ENCODE peak calls at places on chromosomes 16 and 17, in four cellular contexts. C is A549, X is GM23338, F is HepG2. J is an unnamed sample.
A peak's percentile ranks its signal among the peaks of the same experiment; 100 is the strongest.

GRCh38 chr17:73293480-73293911 is 18.3 kb downstream of the CDC42EP4 start:
- DNase-seq in C (no peak), F (no peak), X (no peak), J (no peak)

GRCh38 chr16:23290189-23291062 is 11.7 kb upstream of the SCNN1B start:
- DNase-seq in X (no peak), C (no peak), F (no peak), J (no peak)

GRCh38 chr17:57068707-57069106 is 16.3 kb upstream of the AKAP1 start:
- DNase-seq in F (no peak), X (no peak), C (no peak), J (no peak)

GRCh38 chr16:89700649-89701424 is 668 bp downstream of the SPATA2L start:
- DNase-seq in F (peak; percentile 60), C (peak; percentile 60), X (peak; percentile 81), J (no peak)

GRCh38 chr17:4849011-4849536 is 15.9 kb downstream of the MINK1 start:
- DNase-seq in C (peak; percentile 80), F (no peak), X (peak; percentile 65), J (no peak)

GRCh38 chr16:50821586-50821985 is 79.7 kb downstream of the CYLD start:
- DNase-seq in C (no peak), F (peak; percentile 37), X (peak; percentile 27), J (no peak)

GRCh38 chr16:17029602-17030350 is 441.0 kb downstream of the XYLT1 start:
- DNase-seq in X (no peak), F (no peak), C (no peak), J (no peak)

GRCh38 chr17:53336281-53336680 is 486.4 kb upstream of the KIF2B start:
- DNase-seq in X (no peak), F (no peak), C (no peak), J (no peak)

GRCh38 chr17:48160177-48160967 is 52.8 kb downstream of the SNX11 start:
- DNase-seq in F (no peak), C (no peak), X (peak; percentile 96), J (no peak)

GRCh38 chr17:74499992-74500391 is 31.3 kb downstream of the CD300LB start:
- DNase-seq in F (no peak), C (no peak), X (no peak), J (no peak)

GRCh38 chr17:61624951-61625350 is 33.9 kb upstream of the NACA2 start:
- DNase-seq in F (no peak), C (no peak), X (no peak), J (no peak)

GRCh38 chr16:56409195-56409594 is 16.1 kb downstream of the AMFR start:
- DNase-seq in C (peak; percentile 20), F (peak; percentile 61), X (no peak), J (peak; percentile 40)

GRCh38 chr16:65122974-65123845 is 1.3 kb upstream of the CDH11 start:
- DNase-seq in X (peak; percentile 59), C (no peak), F (no peak), J (no peak)

GRCh38 chr16:50635505-50636392 is 45.4 kb downstream of the SNX20 start:
- DNase-seq in C (no peak), F (no peak), X (peak; percentile 60), J (peak; percentile 44)

GRCh38 chr17:55883112-55883511 is 132.3 kb downstream of the PCTP start:
- DNase-seq in F (peak; percentile 9), X (peak; percentile 44), C (peak; percentile 3), J (no peak)

GRCh38 chr16:82470506-82471196 is 156.1 kb upstream of the CDH13 start:
- DNase-seq in F (peak; percentile 27), X (no peak), C (no peak), J (no peak)

GRCh38 chr16:28482026-28482425 is 9.8 kb downstream of the CLN3 start:
- DNase-seq in X (no peak), F (no peak), C (no peak), J (no peak)

GRCh38 chr16:69469807-69470561 is 45.6 kb downstream of the CYB5B start:
- DNase-seq in F (no peak), C (no peak), X (no peak), J (peak; percentile 42)

GRCh38 chr17:50898369-50899004 is 32.3 kb upstream of the TOB1 start:
- DNase-seq in C (no peak), X (no peak), F (no peak), J (no peak)
- TF ChIP-seq REST in C (no peak), X (no peak), F (no peak), J (no peak)

GRCh38 chr17:64150237-64151015 is 20.5 kb upstream of the ERN1 start:
- DNase-seq in C (no peak), F (peak; percentile 99), X (no peak), J (no peak)
- TF ChIP-seq REST in C (no peak), F (peak; percentile 81), X (no peak), J (no peak)

DNA sequence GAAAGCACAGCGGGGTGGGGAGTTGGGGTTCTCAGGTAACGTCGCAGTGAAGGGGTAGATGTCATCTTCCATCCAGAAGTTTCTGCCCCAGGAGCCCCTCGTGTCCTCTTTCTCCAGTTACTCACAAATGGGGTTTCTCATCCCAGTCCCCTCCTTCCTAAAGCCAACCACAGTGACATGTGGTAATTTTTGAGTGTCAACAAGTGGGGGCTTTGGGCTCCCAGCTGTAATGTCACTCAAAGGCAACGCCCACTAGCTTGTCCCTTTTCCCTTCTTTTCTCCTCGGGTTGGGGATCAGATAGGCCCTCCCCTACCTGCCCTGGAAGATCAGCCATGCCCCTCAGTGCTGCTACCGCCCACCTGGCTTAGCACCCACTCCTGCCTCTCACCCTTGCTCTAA is 14.4 kb downstream of the IRX5 start:
- DNase-seq in X (no peak), C (no peak), F (no peak), J (no peak)
- TF ChIP-seq REST in X (no peak), C (no peak), F (no peak), J (no peak)

DNA sequence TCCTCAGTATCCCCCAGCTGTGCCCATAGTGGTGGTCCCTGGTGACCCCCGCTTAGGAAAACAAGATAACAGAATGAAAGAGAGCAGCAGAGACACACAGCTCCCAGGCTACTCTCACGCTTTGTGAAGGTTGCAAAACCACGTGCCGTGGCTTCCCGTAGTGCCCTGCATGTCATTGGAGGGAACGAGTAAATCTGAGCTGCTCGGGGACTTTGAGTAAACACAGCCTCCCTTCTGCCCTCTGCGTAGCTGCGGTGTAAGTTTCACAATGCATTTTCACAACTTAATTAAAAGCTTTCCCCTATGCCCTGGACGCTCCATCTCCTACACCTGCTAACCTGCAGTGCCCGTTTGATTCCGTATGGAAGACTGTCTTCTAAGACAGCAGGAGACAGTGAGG is 116.2 kb upstream of the RCVRN start:
- DNase-seq in X (no peak), C (no peak), F (no peak), J (peak; percentile 63)
- TF ChIP-seq REST in X (no peak), C (no peak), F (no peak), J (no peak)

GRCh38 chr16:241866-242265 is 7.2 kb downstream of the FAM234A start:
- DNase-seq in X (no peak), C (no peak), F (no peak), J (no peak)

GRCh38 chr16:240559-240958 is 5.9 kb downstream of the FAM234A start:
- DNase-seq in X (no peak), C (no peak), F (no peak), J (no peak)

GRCh38 chr16:243348-243747 is 8.7 kb downstream of the FAM234A start:
- DNase-seq in X (no peak), C (no peak), F (no peak), J (no peak)

GRCh38 chr16:239948-240277 is 5.3 kb downstream of the FAM234A start:
- DNase-seq in F (peak; percentile 39), X (no peak), C (no peak), J (no peak)

GRCh38 chr16:242281-242680 is 7.7 kb downstream of the FAM234A start:
- DNase-seq in F (no peak), X (no peak), C (no peak), J (no peak)
- TF ChIP-seq REST in F (no peak), X (no peak), C (no peak), J (no peak)

GRCh38 chr16:77432264-77432663 is 2.6 kb downstream of the ADAMTS18 start:
- DNase-seq in F (no peak), C (no peak), X (no peak), J (no peak)

GRCh38 chr16:77434022-77434364 is 841 bp downstream of the ADAMTS18 start:
- DNase-seq in X (no peak), F (no peak), C (no peak), J (no peak)

GRCh38 chr16:77430360-77430759 is 4.5 kb downstream of the ADAMTS18 start:
- DNase-seq in X (no peak), C (no peak), F (no peak), J (no peak)

GRCh38 chr16:77433146-77433545 is 1.7 kb downstream of the ADAMTS18 start:
- DNase-seq in F (no peak), C (no peak), X (no peak), J (no peak)

DNA sequence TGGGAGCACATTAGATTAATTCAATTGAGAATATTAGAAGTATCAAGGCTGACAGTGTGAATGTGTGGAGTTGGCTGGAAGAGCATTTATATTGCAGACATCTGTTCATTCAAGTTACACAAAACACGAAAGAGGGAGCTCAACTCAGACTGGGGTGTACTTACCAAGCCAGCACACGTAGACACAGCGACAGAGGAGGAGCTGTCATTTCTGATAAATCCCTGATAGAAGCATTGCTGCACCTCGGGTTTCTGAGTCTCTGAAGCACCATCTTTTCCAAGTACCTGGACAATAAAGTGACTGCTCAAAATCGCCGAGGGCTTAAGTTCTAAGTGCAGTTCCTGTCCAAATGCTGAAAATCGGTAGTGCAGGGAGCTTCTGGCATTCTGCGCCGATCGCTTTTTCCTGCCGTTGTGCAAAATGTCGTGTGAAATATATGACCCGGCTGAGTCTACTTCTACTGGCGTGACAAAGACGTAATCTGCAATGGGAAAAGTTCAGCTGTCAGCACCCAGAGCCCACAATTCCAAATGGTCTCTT is 3.6 kb downstream of the ADAMTS18 start:
- DNase-seq in X (no peak), F (no peak), C (no peak), J (no peak)
- TF ChIP-seq REST in X (peak; percentile 35), F (no peak), C (peak; percentile 48), J (peak; percentile 63)

GRCh38 chr17:78144146-78144719 is 2.0 kb upstream of the C17orf99 start:
- DNase-seq in F (no peak), X (no peak), C (no peak), J (peak; percentile 95)
- TF ChIP-seq REST in F (no peak), X (no peak), C (no peak), J (no peak)

GRCh38 chr16:72976047-72976746 is 71.7 kb downstream of the ZFHX3 start:
- DNase-seq in F (peak; percentile 54), X (no peak), C (no peak), J (no peak)
- TF ChIP-seq REST in F (peak; percentile 18), X (no peak), C (peak; percentile 31), J (peak; percentile 34)

GRCh38 chr17:42109086-42109485 is 3.4 kb downstream of the DHX58 start:
- DNase-seq in C (no peak), X (no peak), F (no peak), J (no peak)

GRCh38 chr17:42110301-42111264 is 1.9 kb downstream of the DHX58 start:
- DNase-seq in F (no peak), X (no peak), C (no peak), J (no peak)

GRCh38 chr17:42107124-42107523 is 5.4 kb downstream of the DHX58 start:
- DNase-seq in X (no peak), C (no peak), F (no peak), J (no peak)

GRCh38 chr17:42106009-42106408 is 6.5 kb downstream of the DHX58 start:
- DNase-seq in C (no peak), F (no peak), X (no peak), J (no peak)

GRCh38 chr17:42107597-42108576 is 4.6 kb downstream of the DHX58 start:
- DNase-seq in X (peak; percentile 97), C (peak; percentile 88), F (no peak), J (peak; percentile 75)
- TF ChIP-seq REST in X (no peak), C (no peak), F (no peak), J (no peak)

GRCh38 chr17:19237389-19238166 is 412 bp downstream of the EPN2 start:
- DNase-seq in F (no peak), C (peak; percentile 49), X (peak; percentile 85), J (no peak)
- TF ChIP-seq REST in F (no peak), C (no peak), X (no peak), J (no peak)

J was measured in HL-60.